ENCODE peak calls at places on chromosome 12, in eight cellular contexts. One of them, this sample, is unnamed.

GRCh38 chr12:99253068-99253467 is 394.5 kb upstream of the GARIN6 start:
- DNase-seq in mesendoderm: peak; percentile 41
- DNase-seq in cardiac muscle cell: peak; percentile 17
- DNase-seq in pancreas: no peak
- DNase-seq in endothelial cell of umbilical vein: no peak
- DNase-seq in H1: no peak
- DNase-seq in thoracic aorta: no peak
- DNase-seq in IMR-90: no peak
- DNase-seq in this sample: no peak

GRCh38 chr12:110694330-110694891 is 5.5 kb upstream of the HVCN1 start:
- DNase-seq in cardiac muscle cell: no peak
- DNase-seq in endothelial cell of umbilical vein: no peak
- DNase-seq in H1: no peak
- DNase-seq in thoracic aorta: no peak
- DNase-seq in pancreas: peak; percentile 55
- DNase-seq in IMR-90: no peak
- DNase-seq in mesendoderm: no peak
- DNase-seq in this sample: no peak

GRCh38 chr12:105418232-105418631 is 87.7 kb downstream of the C12orf75 start:
- DNase-seq in mesendoderm: peak; percentile 82
- DNase-seq in endothelial cell of umbilical vein: no peak
- DNase-seq in H1: no peak
- DNase-seq in thoracic aorta: no peak
- DNase-seq in IMR-90: peak; percentile 89
- DNase-seq in cardiac muscle cell: peak; percentile 4
- DNase-seq in pancreas: no peak
- DNase-seq in this sample: peak; percentile 97

GRCh38 chr12:90921536-90921935 is 33.4 kb downstream of the CCER1 start:
- DNase-seq in thoracic aorta: no peak
- DNase-seq in pancreas: no peak
- DNase-seq in mesendoderm: no peak
- DNase-seq in cardiac muscle cell: no peak
- DNase-seq in endothelial cell of umbilical vein: no peak
- DNase-seq in IMR-90: peak; percentile 20
- DNase-seq in H1: no peak
- DNase-seq in this sample: no peak

GRCh38 chr12:121812921-121813896 is 9.4 kb downstream of the SETD1B start:
- DNase-seq in IMR-90: no peak
- DNase-seq in mesendoderm: no peak
- DNase-seq in pancreas: peak; percentile 31
- DNase-seq in thoracic aorta: no peak
- DNase-seq in H1: no peak
- DNase-seq in cardiac muscle cell: no peak
- DNase-seq in endothelial cell of umbilical vein: no peak
- DNase-seq in this sample: no peak

GRCh38 chr12:32161040-32161439 is 54.4 kb downstream of the BICD1 start:
- DNase-seq in H1: no peak
- DNase-seq in cardiac muscle cell: no peak
- DNase-seq in mesendoderm: no peak
- DNase-seq in pancreas: no peak
- DNase-seq in endothelial cell of umbilical vein: no peak
- DNase-seq in thoracic aorta: no peak
- DNase-seq in IMR-90: no peak
- DNase-seq in this sample: no peak

GRCh38 chr12:106461730-106462129 is 104.2 kb downstream of the POLR3B start:
- DNase-seq in thoracic aorta: no peak
- DNase-seq in H1: no peak
- DNase-seq in pancreas: no peak
- DNase-seq in endothelial cell of umbilical vein: no peak
- DNase-seq in mesendoderm: no peak
- DNase-seq in cardiac muscle cell: peak; percentile 44
- DNase-seq in IMR-90: no peak
- DNase-seq in this sample: no peak

GRCh38 chr12:124347805-124348658 is 53.1 kb downstream of the RFLNA start:
- DNase-seq in cardiac muscle cell: no peak
- DNase-seq in endothelial cell of umbilical vein: no peak
- DNase-seq in IMR-90: no peak
- DNase-seq in pancreas: no peak
- DNase-seq in H1: no peak
- DNase-seq in thoracic aorta: no peak
- DNase-seq in mesendoderm: no peak
- DNase-seq in this sample: no peak

GRCh38 chr12:51171884-51172514 is 936 bp downstream of the TFCP2 start:
- DNase-seq in mesendoderm: peak; percentile 49
- DNase-seq in endothelial cell of umbilical vein: peak; percentile 62
- DNase-seq in IMR-90: peak; percentile 48
- DNase-seq in thoracic aorta: no peak
- DNase-seq in cardiac muscle cell: peak; percentile 40
- DNase-seq in H1: no peak
- DNase-seq in pancreas: peak; percentile 17
- DNase-seq in this sample: no peak

GRCh38 chr12:113261847-113262470 is 40.7 kb downstream of the TPCN1 start:
- DNase-seq in endothelial cell of umbilical vein: no peak
- DNase-seq in mesendoderm: no peak
- DNase-seq in thoracic aorta: no peak
- DNase-seq in IMR-90: peak; percentile 22
- DNase-seq in cardiac muscle cell: no peak
- DNase-seq in H1: no peak
- DNase-seq in pancreas: no peak
- DNase-seq in this sample: no peak

GRCh38 chr12:95848575-95849388 is 10.0 kb upstream of the SNRPF start:
- DNase-seq in H1: no peak
- DNase-seq in mesendoderm: peak; percentile 45
- DNase-seq in thoracic aorta: no peak
- DNase-seq in pancreas: peak; percentile 25
- DNase-seq in IMR-90: peak; percentile 48
- DNase-seq in cardiac muscle cell: no peak
- DNase-seq in endothelial cell of umbilical vein: peak; percentile 80
- DNase-seq in this sample: no peak

GRCh38 chr12:111105294-111105693 is 184.9 kb upstream of the MYL2 start:
- DNase-seq in pancreas: no peak
- DNase-seq in H1: no peak
- DNase-seq in cardiac muscle cell: no peak
- DNase-seq in endothelial cell of umbilical vein: no peak
- DNase-seq in IMR-90: no peak
- DNase-seq in thoracic aorta: no peak
- DNase-seq in mesendoderm: peak; percentile 52
- DNase-seq in this sample: no peak

GRCh38 chr12:65779091-65779642 is 45.1 kb upstream of the HMGA2 start:
- DNase-seq in cardiac muscle cell: no peak
- DNase-seq in endothelial cell of umbilical vein: peak; percentile 51
- DNase-seq in mesendoderm: peak; percentile 88
- DNase-seq in pancreas: no peak
- DNase-seq in H1: no peak
- DNase-seq in thoracic aorta: no peak
- DNase-seq in IMR-90: peak; percentile 61
- DNase-seq in this sample: no peak

GRCh38 chr12:6963741-6964446 is 6.6 kb downstream of the PHB2 start:
- DNase-seq in pancreas: peak; percentile 65
- DNase-seq in IMR-90: no peak
- DNase-seq in cardiac muscle cell: no peak
- DNase-seq in thoracic aorta: no peak
- DNase-seq in H1: no peak
- DNase-seq in endothelial cell of umbilical vein: no peak
- DNase-seq in mesendoderm: no peak
- DNase-seq in this sample: no peak

GRCh38 chr12:78898416-78898815 is 33.8 kb downstream of the SYT1 start:
- DNase-seq in pancreas: peak; percentile 14
- DNase-seq in cardiac muscle cell: peak; percentile 18
- DNase-seq in mesendoderm: no peak
- DNase-seq in thoracic aorta: no peak
- DNase-seq in H1: no peak
- DNase-seq in IMR-90: no peak
- DNase-seq in endothelial cell of umbilical vein: peak; percentile 37
- DNase-seq in this sample: no peak

DNA sequence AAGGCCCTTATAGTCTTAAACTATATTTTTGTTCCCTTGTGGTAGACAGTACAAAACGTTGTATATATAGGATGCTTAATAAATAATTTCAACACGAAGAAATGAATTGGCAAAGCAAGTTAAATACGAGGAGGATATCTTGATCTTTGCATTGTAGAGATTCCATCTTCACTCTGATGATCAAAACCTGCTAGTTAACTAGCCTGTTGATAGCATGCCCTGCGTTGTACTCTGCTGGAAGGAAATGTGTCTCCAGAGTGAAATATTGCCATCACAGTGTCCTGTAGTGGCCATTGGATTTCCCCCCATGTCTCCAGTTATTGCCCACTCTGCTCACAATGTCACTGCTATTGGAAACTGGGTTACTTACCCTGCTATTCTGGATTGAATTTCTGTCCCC is 109.5 kb downstream of the PLEKHA5 start:
- DNase-seq in pancreas: no peak
- DNase-seq in endothelial cell of umbilical vein: no peak
- DNase-seq in thoracic aorta: no peak
- DNase-seq in cardiac muscle cell: no peak
- DNase-seq in H1: no peak
- DNase-seq in mesendoderm: peak; percentile 29
- DNase-seq in IMR-90: no peak
- DNase-seq in this sample: no peak
- H3K27me3 ChIP-seq in pancreas: no peaks in the 10 kb centered on the region
- H3K27me3 ChIP-seq in endothelial cell of umbilical vein: no peaks in the 10 kb centered on the region
- H3K27me3 ChIP-seq in thoracic aorta: no peaks in the 10 kb centered on the region
- H3K27me3 ChIP-seq in cardiac muscle cell: no peaks in the 10 kb centered on the region
- H3K27me3 ChIP-seq in H1: no peaks in the 10 kb centered on the region
- H3K27me3 ChIP-seq in mesendoderm: no peaks in the 10 kb centered on the region
- H3K27me3 ChIP-seq in IMR-90: no peaks in the 10 kb centered on the region
- H3K27me3 ChIP-seq in this sample: no peaks in the 10 kb centered on the region

GRCh38 chr12:107605293-107605692 is 80.3 kb upstream of the PWP1 start:
- DNase-seq in mesendoderm: no peak
- DNase-seq in thoracic aorta: no peak
- DNase-seq in cardiac muscle cell: no peak
- DNase-seq in H1: no peak
- DNase-seq in IMR-90: no peak
- DNase-seq in pancreas: no peak
- DNase-seq in endothelial cell of umbilical vein: no peak
- DNase-seq in this sample: no peak

GRCh38 chr12:107607464-107608392 is 77.9 kb upstream of the PWP1 start:
- DNase-seq in mesendoderm: peak; percentile 84
- DNase-seq in endothelial cell of umbilical vein: peak; percentile 62
- DNase-seq in pancreas: peak; percentile 70
- DNase-seq in IMR-90: peak; percentile 70
- DNase-seq in H1: peak; percentile 76
- DNase-seq in cardiac muscle cell: peak; percentile 91
- DNase-seq in thoracic aorta: no peak
- DNase-seq in this sample: no peak

GRCh38 chr12:107612508-107612907 is 73.1 kb upstream of the PWP1 start:
- DNase-seq in mesendoderm: no peak
- DNase-seq in thoracic aorta: no peak
- DNase-seq in pancreas: no peak
- DNase-seq in cardiac muscle cell: no peak
- DNase-seq in IMR-90: peak; percentile 67
- DNase-seq in H1: no peak
- DNase-seq in endothelial cell of umbilical vein: no peak
- DNase-seq in this sample: no peak

DNA sequence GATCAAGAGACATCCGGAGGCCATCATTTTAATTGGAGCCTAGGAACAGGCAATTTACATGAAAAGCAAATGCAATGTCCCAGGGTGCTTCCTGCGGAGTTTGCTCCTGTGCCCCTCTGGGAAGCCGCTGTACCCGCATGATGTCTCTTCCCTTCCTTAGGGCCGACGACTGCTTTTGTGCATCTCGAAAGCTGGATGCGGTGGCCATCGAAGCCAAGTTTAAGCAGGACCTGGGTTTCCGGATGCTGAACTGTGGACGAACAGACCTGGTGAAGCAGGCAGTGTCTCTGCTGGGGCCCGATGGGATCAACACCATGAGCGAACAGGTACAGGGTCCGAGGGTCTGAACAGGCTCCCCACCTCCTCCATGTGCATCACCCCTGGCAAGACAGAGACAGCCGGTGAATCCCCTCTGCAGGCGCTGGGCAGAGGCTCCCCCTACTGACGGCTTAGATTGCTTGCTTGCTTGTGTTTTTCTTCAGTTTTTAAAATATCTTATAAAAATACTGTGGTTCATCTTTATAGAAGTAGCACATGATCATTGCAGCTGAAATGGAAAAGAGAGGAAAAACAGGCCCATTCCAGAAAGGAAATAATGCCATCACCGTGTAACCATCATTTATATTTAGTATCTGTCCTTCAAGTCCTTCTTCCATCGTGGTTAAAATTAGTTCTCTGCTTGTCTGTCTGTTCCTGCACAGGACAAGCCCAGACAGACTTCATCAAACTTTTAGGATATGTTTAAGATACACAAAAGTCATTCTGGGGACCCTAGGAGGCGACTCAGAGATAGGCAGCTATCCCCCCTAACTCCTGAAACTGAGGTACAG is 75.4 kb upstream of the PWP1 start:
- DNase-seq in cardiac muscle cell: peak; percentile 54
- DNase-seq in IMR-90: peak; percentile 48
- DNase-seq in endothelial cell of umbilical vein: peak; percentile 29
- DNase-seq in thoracic aorta: no peak
- DNase-seq in pancreas: no peak
- DNase-seq in mesendoderm: peak; percentile 66
- DNase-seq in H1: peak; percentile 62
- DNase-seq in this sample: no peak
- H3K27me3 ChIP-seq in cardiac muscle cell: no peaks in the 10 kb centered on the region
- H3K27me3 ChIP-seq in IMR-90: no peaks in the 10 kb centered on the region
- H3K27me3 ChIP-seq in endothelial cell of umbilical vein: no peaks in the 10 kb centered on the region
- H3K27me3 ChIP-seq in thoracic aorta: no peaks in the 10 kb centered on the region
- H3K27me3 ChIP-seq in pancreas: no peaks in the 10 kb centered on the region
- H3K27me3 ChIP-seq in mesendoderm: no peaks in the 10 kb centered on the region
- H3K27me3 ChIP-seq in H1: no peaks in the 10 kb centered on the region
- H3K27me3 ChIP-seq in this sample: no peaks in the 10 kb centered on the region

GRCh38 chr12:13981296-13981962 is at the start of gene GRIN2B:
- DNase-seq in thoracic aorta: no peak
- DNase-seq in endothelial cell of umbilical vein: no peak
- DNase-seq in cardiac muscle cell: peak; percentile 22
- DNase-seq in H1: no peak
- DNase-seq in IMR-90: no peak
- DNase-seq in pancreas: no peak
- DNase-seq in mesendoderm: peak; percentile 41
- DNase-seq in this sample: no peak
- H3K27me3 ChIP-seq in thoracic aorta: no peaks in the 10 kb centered on the region
- H3K27me3 ChIP-seq in endothelial cell of umbilical vein: peaks cover 12% of the 10 kb centered on the region
- H3K27me3 ChIP-seq in cardiac muscle cell: peaks cover 86% of the 10 kb centered on the region
- H3K27me3 ChIP-seq in H1: peaks cover 8% of the 10 kb centered on the region
- H3K27me3 ChIP-seq in IMR-90: peaks cover 8% of the 10 kb centered on the region
- H3K27me3 ChIP-seq in pancreas: no peaks in the 10 kb centered on the region
- H3K27me3 ChIP-seq in mesendoderm: peaks cover 4% of the 10 kb centered on the region
- H3K27me3 ChIP-seq in this sample: peaks cover 3% of the 10 kb centered on the region

DNA sequence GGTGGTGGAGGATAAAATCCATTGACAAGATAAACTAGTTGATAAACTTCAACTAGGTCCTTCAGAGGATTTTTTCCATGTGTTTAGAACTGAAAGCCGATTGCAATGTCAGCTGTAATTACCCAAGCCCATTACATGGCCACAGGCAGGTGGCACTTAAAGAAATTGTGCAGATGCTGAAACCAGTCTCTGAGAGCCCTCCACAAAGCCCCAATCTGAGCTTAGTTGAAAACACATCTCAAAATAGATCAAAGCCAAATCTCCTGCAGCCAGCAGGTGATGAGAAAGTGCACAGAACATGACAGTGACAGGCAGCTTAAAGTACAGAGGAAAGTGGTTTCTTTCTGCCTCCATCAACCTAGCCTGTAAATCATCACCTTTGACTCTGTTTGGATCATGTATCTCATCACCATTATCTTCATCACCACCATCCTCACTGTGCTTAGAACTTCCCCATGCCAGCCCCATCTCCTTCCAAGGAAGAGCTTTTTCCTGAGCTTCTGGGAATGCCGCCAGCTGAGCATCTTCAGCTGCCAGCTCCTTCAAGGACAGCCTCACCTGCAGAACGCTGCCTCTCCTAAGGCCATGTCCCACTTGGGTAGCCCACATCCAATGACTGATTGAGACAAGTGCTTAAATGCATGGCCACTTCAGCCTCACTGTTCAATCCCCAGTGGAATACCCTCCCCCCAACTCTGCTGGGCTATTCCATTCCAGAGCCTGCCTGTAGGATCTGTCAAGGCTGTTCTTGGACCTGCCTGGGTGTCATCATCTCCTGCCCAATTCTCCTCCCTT is 219.5 kb upstream of the TMEM132C start:
- DNase-seq in mesendoderm: no peak
- DNase-seq in thoracic aorta: no peak
- DNase-seq in endothelial cell of umbilical vein: no peak
- DNase-seq in pancreas: no peak
- DNase-seq in IMR-90: no peak
- DNase-seq in H1: no peak
- DNase-seq in cardiac muscle cell: peak; percentile 79
- DNase-seq in this sample: no peak
- H3K27me3 ChIP-seq in mesendoderm: no peaks in the 10 kb centered on the region
- H3K27me3 ChIP-seq in thoracic aorta: no peaks in the 10 kb centered on the region
- H3K27me3 ChIP-seq in endothelial cell of umbilical vein: no peaks in the 10 kb centered on the region
- H3K27me3 ChIP-seq in pancreas: no peaks in the 10 kb centered on the region
- H3K27me3 ChIP-seq in IMR-90: no peaks in the 10 kb centered on the region
- H3K27me3 ChIP-seq in H1: no peaks in the 10 kb centered on the region
- H3K27me3 ChIP-seq in cardiac muscle cell: no peaks in the 10 kb centered on the region
- H3K27me3 ChIP-seq in this sample: no peaks in the 10 kb centered on the region